ENCODE peak calls at places on chromosome 10, in six cellular contexts. One of them, this sample, is unnamed.

GRCh38 chr10:35058134-35058533 is 32.0 kb downstream of the CUL2 start:
- DNase-seq in stimulated activated naive CD8-positive, alpha-beta T cell treated with anti-CD3 and anti-CD28 coated beads, Interleukin-15, Interleukin-2, amounts not matched to agents 100 U/mL and 50 U/mL, for 24 hours: no peak
- DNase-seq in SK-N-DZ: no peak
- DNase-seq in stomach: no peak
- DNase-seq in stimulated activated CD4-positive, alpha-beta T cell treated with anti-CD3 and anti-CD28 coated beads, TNF-alpha, amount 100 ng/mL, for 1 hour: no peak
- DNase-seq in GM06990: no peak
- DNase-seq in this sample: no peak

GRCh38 chr10:128921389-128922022 is 545.5 kb upstream of the MGMT start:
- DNase-seq in stimulated activated naive CD8-positive, alpha-beta T cell treated with anti-CD3 and anti-CD28 coated beads, Interleukin-15, Interleukin-2, amounts not matched to agents 100 U/mL and 50 U/mL, for 24 hours: no peak
- DNase-seq in SK-N-DZ: no peak
- DNase-seq in stomach: no peak
- DNase-seq in stimulated activated CD4-positive, alpha-beta T cell treated with anti-CD3 and anti-CD28 coated beads, TNF-alpha, amount 100 ng/mL, for 1 hour: no peak
- DNase-seq in GM06990: no peak
- DNase-seq in this sample: no peak

GRCh38 chr10:88827718-88828117 is 23.9 kb downstream of the ANKRD22 start:
- DNase-seq in stimulated activated naive CD8-positive, alpha-beta T cell treated with anti-CD3 and anti-CD28 coated beads, Interleukin-15, Interleukin-2, amounts not matched to agents 100 U/mL and 50 U/mL, for 24 hours: no peak
- DNase-seq in SK-N-DZ: no peak
- DNase-seq in stomach: no peak
- DNase-seq in stimulated activated CD4-positive, alpha-beta T cell treated with anti-CD3 and anti-CD28 coated beads, TNF-alpha, amount 100 ng/mL, for 1 hour: no peak
- DNase-seq in GM06990: no peak
- DNase-seq in this sample: no peak

GRCh38 chr10:73131295-73131694 is 21.0 kb downstream of the NUDT13 start:
- DNase-seq in stimulated activated naive CD8-positive, alpha-beta T cell treated with anti-CD3 and anti-CD28 coated beads, Interleukin-15, Interleukin-2, amounts not matched to agents 100 U/mL and 50 U/mL, for 24 hours: no peak
- DNase-seq in SK-N-DZ: no peak
- DNase-seq in stomach: no peak
- DNase-seq in stimulated activated CD4-positive, alpha-beta T cell treated with anti-CD3 and anti-CD28 coated beads, TNF-alpha, amount 100 ng/mL, for 1 hour: no peak
- DNase-seq in GM06990: no peak
- DNase-seq in this sample: no peak

GRCh38 chr10:77837925-77838595 is 88.5 kb downstream of the DLG5 start:
- DNase-seq in stimulated activated naive CD8-positive, alpha-beta T cell treated with anti-CD3 and anti-CD28 coated beads, Interleukin-15, Interleukin-2, amounts not matched to agents 100 U/mL and 50 U/mL, for 24 hours: no peak
- DNase-seq in SK-N-DZ: no peak
- DNase-seq in stomach: no peak
- DNase-seq in stimulated activated CD4-positive, alpha-beta T cell treated with anti-CD3 and anti-CD28 coated beads, TNF-alpha, amount 100 ng/mL, for 1 hour: no peak
- DNase-seq in GM06990: no peak
- DNase-seq in this sample: no peak

GRCh38 chr10:101322266-101323151 is 31.5 kb upstream of the BTRC start:
- DNase-seq in stimulated activated naive CD8-positive, alpha-beta T cell treated with anti-CD3 and anti-CD28 coated beads, Interleukin-15, Interleukin-2, amounts not matched to agents 100 U/mL and 50 U/mL, for 24 hours: no peak
- DNase-seq in SK-N-DZ: no peak
- DNase-seq in stomach: no peak
- DNase-seq in stimulated activated CD4-positive, alpha-beta T cell treated with anti-CD3 and anti-CD28 coated beads, TNF-alpha, amount 100 ng/mL, for 1 hour: no peak
- DNase-seq in GM06990: no peak
- DNase-seq in this sample: no peak

GRCh38 chr10:84743483-84743882 is 415.1 kb downstream of the CCSER2 start:
- DNase-seq in stimulated activated naive CD8-positive, alpha-beta T cell treated with anti-CD3 and anti-CD28 coated beads, Interleukin-15, Interleukin-2, amounts not matched to agents 100 U/mL and 50 U/mL, for 24 hours: no peak
- DNase-seq in SK-N-DZ: peak
- DNase-seq in stomach: no peak
- DNase-seq in stimulated activated CD4-positive, alpha-beta T cell treated with anti-CD3 and anti-CD28 coated beads, TNF-alpha, amount 100 ng/mL, for 1 hour: no peak
- DNase-seq in GM06990: no peak
- DNase-seq in this sample: no peak

GRCh38 chr10:71751515-71752224 is 21.6 kb downstream of the VSIR start:
- DNase-seq in stimulated activated naive CD8-positive, alpha-beta T cell treated with anti-CD3 and anti-CD28 coated beads, Interleukin-15, Interleukin-2, amounts not matched to agents 100 U/mL and 50 U/mL, for 24 hours: no peak
- DNase-seq in SK-N-DZ: no peak
- DNase-seq in stomach: no peak
- DNase-seq in stimulated activated CD4-positive, alpha-beta T cell treated with anti-CD3 and anti-CD28 coated beads, TNF-alpha, amount 100 ng/mL, for 1 hour: no peak
- DNase-seq in GM06990: no peak
- DNase-seq in this sample: no peak

GRCh38 chr10:43211030-43211429 is 55.8 kb downstream of the RASGEF1A start:
- DNase-seq in stimulated activated naive CD8-positive, alpha-beta T cell treated with anti-CD3 and anti-CD28 coated beads, Interleukin-15, Interleukin-2, amounts not matched to agents 100 U/mL and 50 U/mL, for 24 hours: peak
- DNase-seq in SK-N-DZ: no peak
- DNase-seq in stomach: no peak
- DNase-seq in stimulated activated CD4-positive, alpha-beta T cell treated with anti-CD3 and anti-CD28 coated beads, TNF-alpha, amount 100 ng/mL, for 1 hour: no peak
- DNase-seq in GM06990: no peak
- DNase-seq in this sample: no peak

GRCh38 chr10:112000466-112000865 is 183.1 kb downstream of the GPAM start:
- DNase-seq in stimulated activated naive CD8-positive, alpha-beta T cell treated with anti-CD3 and anti-CD28 coated beads, Interleukin-15, Interleukin-2, amounts not matched to agents 100 U/mL and 50 U/mL, for 24 hours: no peak
- DNase-seq in SK-N-DZ: no peak
- DNase-seq in stomach: no peak
- DNase-seq in stimulated activated CD4-positive, alpha-beta T cell treated with anti-CD3 and anti-CD28 coated beads, TNF-alpha, amount 100 ng/mL, for 1 hour: no peak
- DNase-seq in GM06990: no peak
- DNase-seq in this sample: no peak

GRCh38 chr10:79353000-79353406 is 5.7 kb downstream of the PPIF start:
- DNase-seq in stimulated activated naive CD8-positive, alpha-beta T cell treated with anti-CD3 and anti-CD28 coated beads, Interleukin-15, Interleukin-2, amounts not matched to agents 100 U/mL and 50 U/mL, for 24 hours: no peak
- DNase-seq in SK-N-DZ: no peak
- DNase-seq in stomach: no peak
- DNase-seq in stimulated activated CD4-positive, alpha-beta T cell treated with anti-CD3 and anti-CD28 coated beads, TNF-alpha, amount 100 ng/mL, for 1 hour: no peak
- DNase-seq in GM06990: no peak
- DNase-seq in this sample: no peak

GRCh38 chr10:96578633-96579032 is 8.2 kb downstream of the TM9SF3 start:
- DNase-seq in stimulated activated naive CD8-positive, alpha-beta T cell treated with anti-CD3 and anti-CD28 coated beads, Interleukin-15, Interleukin-2, amounts not matched to agents 100 U/mL and 50 U/mL, for 24 hours: no peak
- DNase-seq in SK-N-DZ: no peak
- DNase-seq in stomach: peak
- DNase-seq in stimulated activated CD4-positive, alpha-beta T cell treated with anti-CD3 and anti-CD28 coated beads, TNF-alpha, amount 100 ng/mL, for 1 hour: no peak
- DNase-seq in GM06990: no peak
- DNase-seq in this sample: no peak

GRCh38 chr10:73879296-73880173 is 5.2 kb upstream of the CAMK2G start:
- DNase-seq in stimulated activated naive CD8-positive, alpha-beta T cell treated with anti-CD3 and anti-CD28 coated beads, Interleukin-15, Interleukin-2, amounts not matched to agents 100 U/mL and 50 U/mL, for 24 hours: peak
- DNase-seq in SK-N-DZ: peak
- DNase-seq in stomach: peak
- DNase-seq in stimulated activated CD4-positive, alpha-beta T cell treated with anti-CD3 and anti-CD28 coated beads, TNF-alpha, amount 100 ng/mL, for 1 hour: peak
- DNase-seq in GM06990: peak
- DNase-seq in this sample: peak

GRCh38 chr10:6018422-6018821 is 41.1 kb upstream of the IL15RA start:
- DNase-seq in stimulated activated naive CD8-positive, alpha-beta T cell treated with anti-CD3 and anti-CD28 coated beads, Interleukin-15, Interleukin-2, amounts not matched to agents 100 U/mL and 50 U/mL, for 24 hours: no peak
- DNase-seq in SK-N-DZ: no peak
- DNase-seq in stomach: no peak
- DNase-seq in stimulated activated CD4-positive, alpha-beta T cell treated with anti-CD3 and anti-CD28 coated beads, TNF-alpha, amount 100 ng/mL, for 1 hour: no peak
- DNase-seq in GM06990: no peak
- DNase-seq in this sample: no peak

GRCh38 chr10:50883624-50884023 is 1.8 kb downstream of the A1CF start:
- DNase-seq in stimulated activated naive CD8-positive, alpha-beta T cell treated with anti-CD3 and anti-CD28 coated beads, Interleukin-15, Interleukin-2, amounts not matched to agents 100 U/mL and 50 U/mL, for 24 hours: no peak
- DNase-seq in SK-N-DZ: no peak
- DNase-seq in stomach: no peak
- DNase-seq in stimulated activated CD4-positive, alpha-beta T cell treated with anti-CD3 and anti-CD28 coated beads, TNF-alpha, amount 100 ng/mL, for 1 hour: no peak
- DNase-seq in GM06990: no peak
- DNase-seq in this sample: no peak

GRCh38 chr10:34507217-34507616 is 307.9 kb downstream of the PARD3 start:
- DNase-seq in stimulated activated naive CD8-positive, alpha-beta T cell treated with anti-CD3 and anti-CD28 coated beads, Interleukin-15, Interleukin-2, amounts not matched to agents 100 U/mL and 50 U/mL, for 24 hours: no peak
- DNase-seq in SK-N-DZ: no peak
- DNase-seq in stomach: no peak
- DNase-seq in stimulated activated CD4-positive, alpha-beta T cell treated with anti-CD3 and anti-CD28 coated beads, TNF-alpha, amount 100 ng/mL, for 1 hour: no peak
- DNase-seq in GM06990: no peak
- DNase-seq in this sample: no peak

GRCh38 chr10:133044502-133044901 is 43.2 kb upstream of the ADGRA1 start:
- DNase-seq in stimulated activated naive CD8-positive, alpha-beta T cell treated with anti-CD3 and anti-CD28 coated beads, Interleukin-15, Interleukin-2, amounts not matched to agents 100 U/mL and 50 U/mL, for 24 hours: no peak
- DNase-seq in SK-N-DZ: no peak
- DNase-seq in stomach: no peak
- DNase-seq in stimulated activated CD4-positive, alpha-beta T cell treated with anti-CD3 and anti-CD28 coated beads, TNF-alpha, amount 100 ng/mL, for 1 hour: no peak
- DNase-seq in GM06990: no peak
- DNase-seq in this sample: no peak

GRCh38 chr10:11906714-11907113 is 83.6 kb downstream of the PROSER2 start:
- DNase-seq in stimulated activated naive CD8-positive, alpha-beta T cell treated with anti-CD3 and anti-CD28 coated beads, Interleukin-15, Interleukin-2, amounts not matched to agents 100 U/mL and 50 U/mL, for 24 hours: no peak
- DNase-seq in SK-N-DZ: no peak
- DNase-seq in stomach: no peak
- DNase-seq in stimulated activated CD4-positive, alpha-beta T cell treated with anti-CD3 and anti-CD28 coated beads, TNF-alpha, amount 100 ng/mL, for 1 hour: no peak
- DNase-seq in GM06990: no peak
- DNase-seq in this sample: no peak

GRCh38 chr10:89904755-89905154 is 203.4 kb downstream of the KIF20B start:
- DNase-seq in stimulated activated naive CD8-positive, alpha-beta T cell treated with anti-CD3 and anti-CD28 coated beads, Interleukin-15, Interleukin-2, amounts not matched to agents 100 U/mL and 50 U/mL, for 24 hours: no peak
- DNase-seq in SK-N-DZ: no peak
- DNase-seq in stomach: no peak
- DNase-seq in stimulated activated CD4-positive, alpha-beta T cell treated with anti-CD3 and anti-CD28 coated beads, TNF-alpha, amount 100 ng/mL, for 1 hour: no peak
- DNase-seq in GM06990: no peak
- DNase-seq in this sample: no peak

GRCh38 chr10:124045794-124046355 is 47.5 kb downstream of the CHST15 start:
- DNase-seq in stimulated activated naive CD8-positive, alpha-beta T cell treated with anti-CD3 and anti-CD28 coated beads, Interleukin-15, Interleukin-2, amounts not matched to agents 100 U/mL and 50 U/mL, for 24 hours: no peak
- DNase-seq in SK-N-DZ: no peak
- DNase-seq in stomach: no peak
- DNase-seq in stimulated activated CD4-positive, alpha-beta T cell treated with anti-CD3 and anti-CD28 coated beads, TNF-alpha, amount 100 ng/mL, for 1 hour: no peak
- DNase-seq in GM06990: no peak
- DNase-seq in this sample: no peak

GRCh38 chr10:100886099-100886498 is 26.7 kb upstream of the SLF2 start:
- DNase-seq in stimulated activated naive CD8-positive, alpha-beta T cell treated with anti-CD3 and anti-CD28 coated beads, Interleukin-15, Interleukin-2, amounts not matched to agents 100 U/mL and 50 U/mL, for 24 hours: no peak
- DNase-seq in SK-N-DZ: no peak
- DNase-seq in stomach: no peak
- DNase-seq in stimulated activated CD4-positive, alpha-beta T cell treated with anti-CD3 and anti-CD28 coated beads, TNF-alpha, amount 100 ng/mL, for 1 hour: no peak
- DNase-seq in GM06990: no peak
- DNase-seq in this sample: no peak

GRCh38 chr10:130805635-130806030 is 505.9 kb downstream of the TCERG1L start:
- DNase-seq in stimulated activated naive CD8-positive, alpha-beta T cell treated with anti-CD3 and anti-CD28 coated beads, Interleukin-15, Interleukin-2, amounts not matched to agents 100 U/mL and 50 U/mL, for 24 hours: no peak
- DNase-seq in SK-N-DZ: no peak
- DNase-seq in stomach: no peak
- DNase-seq in stimulated activated CD4-positive, alpha-beta T cell treated with anti-CD3 and anti-CD28 coated beads, TNF-alpha, amount 100 ng/mL, for 1 hour: no peak
- DNase-seq in GM06990: no peak
- DNase-seq in this sample: no peak

GRCh38 chr10:70480254-70480861 is 1.8 kb downstream of the PALD1 start:
- DNase-seq in stimulated activated naive CD8-positive, alpha-beta T cell treated with anti-CD3 and anti-CD28 coated beads, Interleukin-15, Interleukin-2, amounts not matched to agents 100 U/mL and 50 U/mL, for 24 hours: peak
- DNase-seq in SK-N-DZ: no peak
- DNase-seq in stomach: no peak
- DNase-seq in stimulated activated CD4-positive, alpha-beta T cell treated with anti-CD3 and anti-CD28 coated beads, TNF-alpha, amount 100 ng/mL, for 1 hour: no peak
- DNase-seq in GM06990: peak
- DNase-seq in this sample: no peak

GRCh38 chr10:93816123-93816747 is 58.5 kb downstream of the LGI1 start:
- DNase-seq in stimulated activated naive CD8-positive, alpha-beta T cell treated with anti-CD3 and anti-CD28 coated beads, Interleukin-15, Interleukin-2, amounts not matched to agents 100 U/mL and 50 U/mL, for 24 hours: peak
- DNase-seq in SK-N-DZ: peak
- DNase-seq in stomach: peak
- DNase-seq in stimulated activated CD4-positive, alpha-beta T cell treated with anti-CD3 and anti-CD28 coated beads, TNF-alpha, amount 100 ng/mL, for 1 hour: peak
- DNase-seq in GM06990: peak
- DNase-seq in this sample: no peak

GRCh38 chr10:58641095-58641531 is 128.4 kb downstream of the BICC1 start:
- DNase-seq in stimulated activated naive CD8-positive, alpha-beta T cell treated with anti-CD3 and anti-CD28 coated beads, Interleukin-15, Interleukin-2, amounts not matched to agents 100 U/mL and 50 U/mL, for 24 hours: no peak
- DNase-seq in SK-N-DZ: peak
- DNase-seq in stomach: no peak
- DNase-seq in stimulated activated CD4-positive, alpha-beta T cell treated with anti-CD3 and anti-CD28 coated beads, TNF-alpha, amount 100 ng/mL, for 1 hour: no peak
- DNase-seq in GM06990: no peak
- DNase-seq in this sample: no peak

GRCh38 chr10:76086571-76087260 is 655.3 kb downstream of the LRMDA start:
- DNase-seq in stimulated activated naive CD8-positive, alpha-beta T cell treated with anti-CD3 and anti-CD28 coated beads, Interleukin-15, Interleukin-2, amounts not matched to agents 100 U/mL and 50 U/mL, for 24 hours: no peak
- DNase-seq in SK-N-DZ: peak
- DNase-seq in stomach: no peak
- DNase-seq in stimulated activated CD4-positive, alpha-beta T cell treated with anti-CD3 and anti-CD28 coated beads, TNF-alpha, amount 100 ng/mL, for 1 hour: no peak
- DNase-seq in GM06990: no peak
- DNase-seq in this sample: no peak